ENCODE peak calls at places on chromosomes 5 and 9, in seven cellular contexts. H, R, F, S, Q, O and G are unnamed samples.
A peak's percentile ranks its signal among the peaks of the same experiment; 100 is the strongest.

GRCh38 chr5:64947031-64947430 is 178.3 kb downstream of the CWC27 start:
- DNase-seq in O (no peak), Q (no peak), R (no peak), S (no peak), H (no peak), F (no peak), G (no peak)

GRCh38 chr5:143258559-143259253 is 144.8 kb downstream of the NR3C1 start:
- DNase-seq in R (no peak), F (no peak), O (no peak), Q (no peak), S (no peak), H (no peak), G (no peak)

GRCh38 chr9:32251539-32251938 is 132.9 kb upstream of the ACO1 start:
- DNase-seq in H (peak; percentile 57), F (no peak), Q (peak; percentile 24), O (peak; percentile 88), S (no peak), R (peak; percentile 38), G (peak; percentile 18)

GRCh38 chr5:56459978-56460377 is 226.8 kb upstream of the ANKRD55 start:
- DNase-seq in H (no peak), O (no peak), S (no peak), R (no peak), F (no peak), Q (no peak), G (no peak)

GRCh38 chr9:134340475-134341186 is 14.4 kb downstream of the RXRA start:
- DNase-seq in O (no peak), F (peak; percentile 69), S (no peak), R (no peak), H (peak; percentile 57), Q (no peak), G (peak; percentile 58)

GRCh38 chr5:33753704-33754103 is 138.1 kb downstream of the ADAMTS12 start:
- DNase-seq in Q (no peak), S (no peak), R (no peak), H (no peak), O (no peak), F (no peak), G (no peak)

GRCh38 chr5:66595877-66596790 is at the start of gene MAST4:
- DNase-seq in O (peak; percentile 95), R (peak; percentile 91), S (peak; percentile 7), Q (peak; percentile 14), H (peak; percentile 93), F (peak; percentile 93), G (peak; percentile 68)

GRCh38 chr5:179839328-179840256 is 18.9 kb downstream of the SQSTM1 start:
- DNase-seq in O (no peak), R (no peak), F (peak; percentile 57), Q (no peak), S (no peak), H (peak; percentile 94), G (peak; percentile 88)

GRCh38 chr9:127761491-127761904 is 17.0 kb downstream of the SH2D3C start:
- DNase-seq in F (no peak), S (no peak), R (no peak), Q (no peak), O (no peak), H (no peak), G (no peak)

GRCh38 chr5:107764976-107765684 is 94.4 kb upstream of the EFNA5 start:
- DNase-seq in S (no peak), F (no peak), R (no peak), Q (no peak), O (no peak), H (no peak), G (no peak)

GRCh38 chr5:133259199-133259997 is 207.6 kb downstream of the HSPA4 start:
- DNase-seq in R (no peak), O (no peak), Q (no peak), S (no peak), H (no peak), F (no peak), G (peak; percentile 28)

GRCh38 chr9:35835216-35835604 is 6.2 kb downstream of the TMEM8B start:
- DNase-seq in S (no peak), R (peak; percentile 60), H (no peak), Q (no peak), O (peak; percentile 74), F (no peak), G (no peak)

GRCh38 chr9:108759399-108759798 is 96.4 kb downstream of the ACTL7B start:
- DNase-seq in S (no peak), H (no peak), F (no peak), R (no peak), O (no peak), Q (no peak), G (no peak)

GRCh38 chr5:123882305-123882704 is 370.3 kb downstream of the CSNK1G3 start:
- DNase-seq in O (no peak), S (no peak), H (no peak), Q (no peak), R (no peak), F (no peak), G (no peak)

GRCh38 chr9:24011206-24011605 is 185.2 kb upstream of the ELAVL2 start:
- DNase-seq in O (no peak), H (no peak), R (no peak), Q (no peak), F (no peak), S (no peak), G (no peak)

GRCh38 chr9:86637515-86637914 is 283.3 kb upstream of the TUT7 start:
- DNase-seq in F (peak; percentile 40), H (no peak), O (peak; percentile 88), Q (no peak), S (no peak), R (no peak), G (no peak)

GRCh38 chr9:23342296-23342695 is 483.7 kb downstream of the ELAVL2 start:
- DNase-seq in R (no peak), S (no peak), F (no peak), Q (no peak), O (no peak), H (no peak), G (no peak)

GRCh38 chr9:106962615-106963363 is 99.8 kb downstream of the ZNF462 start:
- DNase-seq in S (no peak), Q (no peak), R (no peak), O (no peak), H (peak; percentile 46), F (peak; percentile 13), G (no peak)

GRCh38 chr5:150500328-150500841 is 7.5 kb upstream of the NDST1 start:
- DNase-seq in F (peak; percentile 73), H (no peak), S (no peak), O (no peak), R (peak; percentile 64), Q (no peak), G (peak; percentile 92)

GRCh38 chr9:21137020-21137419 is 4.6 kb downstream of the IFNW1 start:
- DNase-seq in S (no peak), O (no peak), H (no peak), F (no peak), Q (no peak), R (no peak), G (no peak)

GRCh38 chr5:38738898-38739743 is 106.7 kb upstream of the OSMR start:
- DNase-seq in Q (no peak), F (no peak), S (no peak), H (peak; percentile 23), R (no peak), O (no peak), G (no peak)

GRCh38 chr5:98301567-98301966 is 471.9 kb upstream of the RGMB start:
- DNase-seq in F (no peak), O (peak; percentile 17), R (no peak), H (no peak), Q (no peak), S (no peak), G (no peak)

GRCh38 chr9:70134360-70134759 is 90.7 kb downstream of the MAMDC2 start:
- DNase-seq in R (no peak), Q (no peak), H (no peak), F (no peak), S (no peak), O (no peak), G (no peak)
- H3K36me3 ChIP-seq in R (no peaks in the 10 kb centered on the region), Q (no peaks in the 10 kb centered on the region), H (no peaks in the 10 kb centered on the region), F (no peaks in the 10 kb centered on the region), S (no peaks in the 10 kb centered on the region), O (no peaks in the 10 kb centered on the region), G (no peaks in the 10 kb centered on the region)

GRCh38 chr5:86118542-86118941 is 499.2 kb upstream of the COX7C start:
- DNase-seq in R (no peak), Q (no peak), F (no peak), O (peak; percentile 23), S (no peak), H (no peak), G (no peak)
- TF ChIP-seq CTCF in R (no peak), Q (no peak), F (no peak), O (no peak), S (no peak), H (no peak), G (no peak)

DNA sequence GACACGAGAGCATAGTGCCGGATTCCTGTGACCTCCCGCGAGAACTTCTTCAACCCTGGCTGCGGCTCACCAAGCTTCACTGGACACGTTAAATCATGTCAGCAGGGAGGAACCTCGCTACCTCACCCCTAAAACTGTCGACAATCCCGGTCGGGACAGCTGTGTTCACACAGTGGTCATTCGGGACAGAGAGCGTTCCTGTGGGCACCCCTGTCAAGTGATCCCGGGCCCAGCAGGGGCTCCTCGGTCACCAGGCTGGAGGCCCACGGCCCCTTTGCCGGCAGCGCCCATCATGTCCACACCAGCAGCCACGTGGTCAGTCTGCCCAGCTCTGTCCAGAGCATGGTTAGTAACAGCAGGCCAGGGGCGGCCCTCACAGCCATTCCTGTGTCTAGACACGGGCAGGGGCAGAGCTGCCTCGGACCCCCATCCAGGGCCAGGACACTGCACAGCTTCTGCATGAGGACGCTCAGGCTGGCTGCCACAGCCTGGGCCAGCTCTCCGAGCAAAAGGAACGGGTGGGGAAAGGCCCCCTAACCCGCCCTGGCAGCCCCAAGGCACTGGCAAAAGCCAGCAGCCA is 3.5 kb downstream of the INPP5E start:
- DNase-seq in F (no peak), O (no peak), R (no peak), S (no peak), Q (no peak), H (no peak), G (no peak)
- H3K4me1 ChIP-seq in F (peaks cover 42% of the 10 kb centered on the region), O (no peaks in the 10 kb centered on the region), R (peaks cover 32% of the 10 kb centered on the region), S (no peaks in the 10 kb centered on the region), Q (peaks cover 27% of the 10 kb centered on the region), H (peaks cover 37% of the 10 kb centered on the region), G (peaks cover 30% of the 10 kb centered on the region)

GRCh38 chr5:2188661-2189060 is 305.9 kb upstream of the IRX4 start:
- DNase-seq in O (no peak), Q (no peak), R (no peak), F (no peak), H (no peak), S (no peak), G (no peak)

GRCh38 chr5:2187687-2188086 is 305.0 kb upstream of the IRX4 start:
- DNase-seq in S (no peak), F (no peak), H (no peak), O (no peak), R (no peak), Q (no peak), G (no peak)

GRCh38 chr5:2186472-2187015 is 303.8 kb upstream of the IRX4 start:
- DNase-seq in H (no peak), S (no peak), R (no peak), F (no peak), O (no peak), Q (no peak), G (no peak)

GRCh38 chr5:2187156-2187555 is 304.4 kb upstream of the IRX4 start:
- DNase-seq in H (no peak), S (no peak), R (no peak), O (no peak), Q (no peak), F (no peak), G (no peak)

DNA sequence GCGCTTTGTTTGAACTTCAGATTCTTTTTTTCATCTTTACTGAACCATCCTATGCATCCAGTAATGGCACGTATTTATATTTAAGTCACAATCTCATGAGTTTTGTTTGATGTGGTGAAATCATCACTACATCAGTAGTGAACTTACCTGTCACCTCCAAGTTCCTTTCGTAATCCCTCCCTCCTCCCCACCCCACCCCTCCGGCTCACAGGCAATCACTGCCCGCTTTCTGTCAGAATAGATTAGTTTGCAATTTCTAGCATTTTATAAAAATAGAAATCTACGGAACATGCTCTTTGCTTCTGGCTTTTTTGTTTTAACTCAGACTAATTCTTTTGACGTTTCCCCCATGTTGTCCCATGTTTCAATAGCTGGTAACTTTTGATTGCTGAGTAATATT is 305.4 kb upstream of the IRX4 start:
- DNase-seq in S (no peak), F (no peak), H (no peak), R (no peak), O (no peak), Q (no peak), G (no peak)
- H3K36me3 ChIP-seq in S (no peaks in the 10 kb centered on the region), F (no peaks in the 10 kb centered on the region), H (no peaks in the 10 kb centered on the region), R (no peaks in the 10 kb centered on the region), O (no peaks in the 10 kb centered on the region), Q (no peaks in the 10 kb centered on the region), G (no peaks in the 10 kb centered on the region)